ENCODE peak calls at places on chromosomes 3 and 15, in five cellular contexts. M, U, A, X and Y are unnamed samples.

GRCh38 chr3:41117398-41117870 is 81.9 kb upstream of the CTNNB1 start:
- DNase-seq in M (no peak), U (peak), A (peak), X (peak), Y (peak)

GRCh38 chr3:187736418-187736871 is 8.8 kb downstream of the BCL6 start:
- DNase-seq in M (no peak), U (peak), A (no peak), X (no peak), Y (no peak)

GRCh38 chr3:43921056-43921455 is 230.3 kb downstream of the ABHD5 start:
- DNase-seq in M (no peak), U (no peak), A (no peak), X (no peak), Y (no peak)

GRCh38 chr3:52859686-52860423 is 25.0 kb upstream of the MUSTN1 start:
- DNase-seq in M (no peak), U (no peak), A (no peak), X (no peak), Y (no peak)

GRCh38 chr3:14253022-14253761 is 74.6 kb downstream of the LSM3 start:
- DNase-seq in M (no peak), U (no peak), A (no peak), X (no peak), Y (no peak)

GRCh38 chr3:67898916-67899315 is 244.5 kb upstream of the SUCLG2 start:
- DNase-seq in M (no peak), U (no peak), A (no peak), X (no peak), Y (no peak)

GRCh38 chr3:171351676-171352075 is 108.5 kb downstream of the TNIK start:
- DNase-seq in M (no peak), U (no peak), A (no peak), X (no peak), Y (no peak)

GRCh38 chr3:86949850-86950249 is 41.1 kb downstream of the VGLL3 start:
- DNase-seq in M (no peak), U (no peak), A (no peak), X (no peak), Y (no peak)

GRCh38 chr3:19972056-19972455 is 25.2 kb downstream of the RAB5A start:
- DNase-seq in M (no peak), U (no peak), A (no peak), X (no peak), Y (no peak)

GRCh38 chr3:184238246-184238818 is 8.9 kb downstream of the VWA5B2 start:
- DNase-seq in M (no peak), U (no peak), A (no peak), X (no peak), Y (no peak)

GRCh38 chr3:46668116-46668515 is 25.4 kb downstream of the ALS2CL start:
- DNase-seq in M (no peak), U (no peak), A (peak), X (no peak), Y (peak)

GRCh38 chr3:49333091-49333490 is 6.8 kb downstream of the USP4 start:
- DNase-seq in M (no peak), U (no peak), A (no peak), X (no peak), Y (no peak)

GRCh38 chr3:49324768-49325167 is 15.1 kb downstream of the USP4 start:
- DNase-seq in M (no peak), U (no peak), A (no peak), X (no peak), Y (no peak)

GRCh38 chr3:49329201-49329600 is 10.7 kb downstream of the USP4 start:
- DNase-seq in M (no peak), U (no peak), A (no peak), X (no peak), Y (no peak)

GRCh38 chr3:49327485-49327884 is 12.4 kb downstream of the USP4 start:
- DNase-seq in M (no peak), U (no peak), A (no peak), X (no peak), Y (no peak)
- TF ChIP-seq CTCF in M (peak), U (no peak), A (no peak), X (peak), Y (no peak)

GRCh38 chr3:118942651-118943050 is 92.0 kb downstream of the IGSF11 start:
- DNase-seq in M (no peak), U (no peak), A (no peak), X (no peak), Y (no peak)
- TF ChIP-seq CTCF in M (no peak), U (no peak), A (no peak), X (no peak), Y (no peak)

DNA sequence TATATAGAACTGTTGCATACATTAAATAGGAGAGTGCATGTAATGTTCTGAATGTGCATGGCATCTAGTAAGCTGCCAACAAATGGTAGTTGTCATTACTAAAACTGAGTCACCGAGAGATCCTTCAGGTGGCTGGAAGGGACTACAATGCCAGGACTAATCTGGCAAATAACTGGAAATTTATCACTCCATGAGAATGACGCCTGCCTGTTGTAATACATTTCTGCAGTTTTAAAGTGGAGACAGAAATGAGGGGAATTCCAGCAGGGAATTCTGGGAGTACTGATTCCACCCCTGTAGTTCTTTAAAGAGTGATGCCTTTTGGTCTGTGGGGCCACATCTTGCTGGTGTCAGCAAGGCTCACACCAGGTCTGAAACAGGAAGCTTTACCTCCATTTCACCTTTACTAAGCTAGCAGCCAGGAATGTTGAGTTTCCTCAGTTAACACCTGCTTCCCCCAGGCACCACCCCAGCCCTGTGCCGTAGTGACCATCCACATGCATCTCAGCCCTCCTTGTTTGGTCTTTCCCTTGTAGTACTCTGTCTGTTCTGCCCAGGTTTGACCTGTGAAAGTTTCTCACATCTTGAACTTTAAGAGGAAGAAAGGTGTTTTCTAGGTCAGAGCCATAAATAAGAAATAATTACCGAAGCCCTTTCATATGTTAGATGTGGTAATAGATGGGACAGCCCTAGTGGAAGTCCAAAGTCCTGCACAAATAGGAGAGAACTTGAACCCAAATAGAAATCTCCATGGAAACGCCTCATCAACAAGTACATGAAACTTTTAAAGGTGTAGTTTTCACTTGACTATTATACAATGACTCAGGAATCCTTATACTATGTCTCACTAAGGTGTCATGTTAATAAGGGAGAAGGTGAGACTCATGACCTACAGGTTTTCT is 56.7 kb upstream of the LMOD3 start:
- DNase-seq in M (no peak), U (no peak), A (no peak), X (no peak), Y (no peak)
- TF ChIP-seq CTCF in M (peak), U (no peak), A (no peak), X (peak), Y (no peak)

GRCh38 chr3:84830476-84830875 is 128.3 kb upstream of the CADM2 start:
- DNase-seq in M (no peak), U (no peak), A (no peak), X (no peak), Y (no peak)

GRCh38 chr3:84820126-84820525 is 138.7 kb upstream of the CADM2 start:
- DNase-seq in M (no peak), U (no peak), A (no peak), X (no peak), Y (no peak)

GRCh38 chr3:84820906-84821305 is 137.9 kb upstream of the CADM2 start:
- DNase-seq in M (no peak), U (no peak), A (no peak), X (no peak), Y (no peak)

GRCh38 chr3:84825817-84826216 is 133.0 kb upstream of the CADM2 start:
- DNase-seq in M (no peak), U (no peak), A (no peak), X (no peak), Y (no peak)
- TF ChIP-seq CTCF in M (no peak), U (no peak), A (no peak), X (peak), Y (no peak)

DNA sequence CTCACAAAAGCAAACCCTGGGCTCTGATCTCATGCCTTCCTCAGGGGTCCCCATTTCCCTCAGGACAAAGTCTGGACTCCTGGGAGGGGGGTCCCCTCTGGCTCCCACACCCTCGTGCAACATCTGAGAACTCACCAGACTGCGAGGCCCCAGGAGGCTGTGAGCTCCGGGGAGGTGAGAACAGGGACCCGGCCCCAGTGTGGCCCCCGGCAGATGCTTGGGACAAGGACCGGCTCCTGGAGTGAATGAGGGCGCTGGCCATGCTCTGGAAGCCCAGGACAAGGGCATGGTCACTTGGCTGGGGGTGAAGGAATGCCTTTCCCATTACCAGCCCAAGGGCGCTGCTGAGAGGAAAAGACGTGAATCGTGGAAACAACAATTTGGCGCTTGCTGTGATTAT is 48.0 kb downstream of the LINGO1 start:
- DNase-seq in M (no peak), U (no peak), A (no peak), X (no peak), Y (no peak)
- TF ChIP-seq CTCF in M (no peak), U (no peak), A (no peak), X (no peak), Y (no peak)

DNA sequence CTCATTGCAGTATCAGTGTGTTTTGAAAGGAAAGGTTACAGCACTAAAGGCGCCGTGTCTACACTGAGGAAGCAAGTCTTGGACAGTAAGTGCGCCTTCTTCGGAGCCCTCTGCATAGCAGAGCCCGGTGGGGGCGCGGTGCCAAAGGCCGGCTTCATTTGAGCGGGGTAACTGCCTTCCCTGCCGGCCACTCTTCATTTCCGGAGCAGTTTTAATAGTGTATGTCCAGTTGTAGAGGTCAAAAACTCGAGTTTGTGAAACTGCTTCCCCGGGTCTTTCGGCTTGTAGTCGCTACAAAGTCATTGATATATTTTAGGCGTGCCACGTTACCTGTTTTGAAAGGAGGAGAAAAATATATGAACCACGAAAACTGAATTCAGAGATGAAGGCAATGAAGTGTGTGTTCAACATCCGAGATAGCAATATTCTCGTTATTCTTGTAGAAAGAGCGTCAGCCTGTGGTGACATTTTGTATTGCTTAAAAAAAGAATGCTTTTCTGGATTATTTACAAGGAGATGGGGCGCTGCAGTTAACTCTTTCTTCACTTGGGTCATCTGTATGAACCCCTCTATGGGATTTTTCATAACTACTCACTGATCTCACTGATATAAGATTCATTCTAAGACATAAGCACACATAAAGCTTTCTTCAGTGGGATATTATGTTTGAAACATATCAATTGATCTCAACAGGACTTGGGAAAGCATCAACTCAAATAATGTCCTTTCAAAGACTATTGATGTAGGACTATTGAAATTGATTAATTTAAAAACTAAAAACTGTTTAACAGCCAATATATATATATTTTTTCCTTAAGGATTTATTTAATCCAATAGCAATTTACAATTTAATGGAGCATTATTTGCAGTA is 3.0 kb downstream of the ALCAM start:
- DNase-seq in M (peak), U (peak), A (peak), X (peak), Y (peak)
- TF ChIP-seq CTCF in M (peak), U (peak), A (peak), X (peak), Y (no peak)

DNA sequence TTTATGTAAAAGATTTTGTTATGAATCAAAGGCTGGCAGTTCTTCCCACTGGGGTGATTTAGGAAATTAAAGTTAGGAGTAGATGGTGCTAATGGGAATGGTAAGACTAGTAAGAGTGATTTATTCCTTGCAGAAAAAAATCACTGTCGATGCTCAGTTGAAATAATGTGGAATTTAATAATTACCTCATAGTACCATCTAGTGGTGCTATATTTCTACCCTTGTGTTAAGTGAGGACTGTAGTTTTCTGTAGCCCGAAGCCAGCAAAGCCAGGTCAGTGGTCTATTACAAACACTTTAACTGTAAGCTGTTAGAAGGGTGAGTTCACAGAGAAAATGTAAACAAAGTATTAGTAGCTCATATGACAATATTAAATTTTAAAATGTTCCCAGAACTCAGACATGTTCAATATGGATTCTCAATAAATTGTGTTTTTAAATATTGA is 39.5 kb upstream of the GOLGA8J start:
- DNase-seq in M (no peak), U (no peak), A (no peak), X (no peak), Y (no peak)
- TF ChIP-seq CTCF in M (no peak), U (no peak), A (no peak), X (no peak), Y (no peak)